ENCODE peak calls at places on chromosome 19, in six cellular contexts. D is WTC11, H is H1, G is A549, E is HepG2, R is endothelial cell of umbilical vein. A is an unnamed sample.

GRCh38 chr19:41241859-41242258 is 22.3 kb upstream of the HNRNPUL1 start:
- DNase-seq in G (no peak), D (no peak), R (no peak), E (no peak), H (no peak), A (no peak)

GRCh38 chr19:14814982-14815381 is 20.0 kb downstream of the OR7A5 start:
- DNase-seq in D (no peak), E (no peak), G (no peak), H (no peak), R (no peak), A (no peak)

GRCh38 chr19:41903161-41903953 is 20.4 kb downstream of the ARHGEF1 start:
- DNase-seq in G (no peak), D (no peak), H (no peak), R (no peak), E (no peak), A (no peak)

GRCh38 chr19:1465191-1466016 is 13.6 kb downstream of the C19orf25 start:
- DNase-seq in G (no peak), E (no peak), H (no peak), R (peak), D (peak), A (no peak)

GRCh38 chr19:7199613-7200533 is 94.3 kb downstream of the INSR start:
- DNase-seq in E (peak), R (no peak), H (no peak), D (no peak), G (peak), A (no peak)

GRCh38 chr19:6221220-6221877 is 58.4 kb downstream of the MLLT1 start:
- DNase-seq in R (no peak), E (no peak), D (no peak), G (no peak), H (no peak), A (no peak)

GRCh38 chr19:42412223-42412622 is 15.0 kb downstream of the LIPE start:
- DNase-seq in H (no peak), D (peak), E (no peak), G (no peak), R (no peak), A (no peak)

GRCh38 chr19:58450836-58451357 is 525 bp upstream of the ZNF324B start:
- DNase-seq in R (peak), G (peak), E (no peak), D (no peak), H (no peak), A (no peak)

GRCh38 chr19:45103625-45104319 is 10.8 kb downstream of the PPP1R37 start:
- DNase-seq in E (peak), D (no peak), R (no peak), H (no peak), G (no peak), A (no peak)

GRCh38 chr19:48530044-48530720 is 18.5 kb upstream of the LMTK3 start:
- DNase-seq in H (no peak), G (no peak), E (no peak), D (no peak), R (no peak), A (no peak)

GRCh38 chr19:58361900-58362271 is 665 bp downstream of the ZNF497 start:
- DNase-seq in E (peak), D (no peak), G (peak), R (no peak), H (no peak), A (peak)

GRCh38 chr19:18760440-18761383 is 30.4 kb downstream of the COMP start:
- DNase-seq in R (no peak), D (no peak), E (no peak), H (no peak), G (no peak), A (no peak)

GRCh38 chr19:33606556-33606955 is 15.2 kb upstream of the CHST8 start:
- DNase-seq in G (no peak), E (no peak), D (no peak), H (no peak), R (no peak), A (no peak)

GRCh38 chr19:6032381-6032780 is 54.4 kb upstream of the RANBP3 start:
- DNase-seq in E (no peak), H (no peak), R (no peak), D (no peak), G (no peak), A (no peak)

GRCh38 chr19:43641333-43641732 is 1.7 kb upstream of the CADM4 start:
- DNase-seq in H (no peak), D (no peak), R (no peak), E (no peak), G (no peak), A (no peak)

GRCh38 chr19:46221981-46222610 is 7.4 kb upstream of the IGFL1 start:
- DNase-seq in G (peak), R (no peak), H (no peak), D (peak), E (no peak), A (no peak)
- TF ChIP-seq JUN in G (peak), R (no peak), H (no peak), D (no peak), E (no peak), A (no peak)

GRCh38 chr19:13717194-13717643 is 47.1 kb upstream of the MRI1 start:
- DNase-seq in H (no peak), D (no peak), G (no peak), R (no peak), E (no peak), A (peak)
- TF ChIP-seq JUN in H (no peak), D (no peak), G (no peak), R (no peak), E (no peak), A (peak)

GRCh38 chr19:2488942-2489731 is 13.2 kb downstream of the GADD45B start:
- DNase-seq in G (no peak), D (peak), H (no peak), E (no peak), R (peak), A (no peak)
- TF ChIP-seq JUN in G (no peak), D (no peak), H (no peak), E (no peak), R (no peak), A (no peak)

DNA sequence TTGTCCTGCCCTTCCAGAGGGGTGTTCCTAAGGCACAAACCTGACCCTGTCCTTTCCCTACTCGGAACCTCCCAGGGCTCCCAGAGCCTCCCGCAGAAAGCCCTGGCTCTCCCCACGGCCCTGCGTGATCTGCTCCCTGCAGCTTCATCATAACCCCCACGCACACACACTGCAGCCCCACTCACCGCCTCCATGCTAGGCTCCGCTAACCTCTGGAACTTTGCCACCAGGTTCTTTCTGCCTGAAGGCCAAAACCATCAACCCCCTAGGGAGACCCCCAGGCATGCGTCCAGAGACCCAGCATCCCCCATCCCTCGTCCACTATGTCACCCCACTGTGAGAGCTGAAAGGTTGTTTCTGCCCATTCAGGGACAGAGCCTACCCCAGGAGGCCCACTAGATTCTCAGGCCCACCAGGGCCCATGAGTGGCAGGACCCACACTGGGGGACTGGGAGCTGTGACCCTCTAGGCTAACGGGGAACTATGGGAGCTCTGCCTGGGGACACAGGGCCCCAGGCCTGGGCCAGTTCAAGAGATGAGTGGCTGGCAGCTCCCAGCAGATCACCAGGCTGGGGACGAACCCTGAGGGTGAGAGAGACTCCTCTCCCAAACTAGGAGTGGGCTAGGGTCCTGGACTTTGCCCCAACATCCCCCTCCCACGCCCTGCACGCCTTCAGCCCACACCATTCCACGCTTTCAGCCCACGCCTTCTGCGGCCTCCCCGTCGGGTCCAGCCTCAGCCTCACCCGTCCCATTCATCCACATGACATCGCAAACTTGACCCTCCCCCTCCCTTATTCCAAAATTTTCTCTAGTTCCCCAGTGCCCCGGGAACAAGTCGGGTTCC is 33.2 kb upstream of the PNMA8B start:
- DNase-seq in E (no peak), D (no peak), R (no peak), G (no peak), H (no peak), A (no peak)
- TF ChIP-seq JUN in E (no peak), D (no peak), R (no peak), G (no peak), H (no peak), A (no peak)

DNA sequence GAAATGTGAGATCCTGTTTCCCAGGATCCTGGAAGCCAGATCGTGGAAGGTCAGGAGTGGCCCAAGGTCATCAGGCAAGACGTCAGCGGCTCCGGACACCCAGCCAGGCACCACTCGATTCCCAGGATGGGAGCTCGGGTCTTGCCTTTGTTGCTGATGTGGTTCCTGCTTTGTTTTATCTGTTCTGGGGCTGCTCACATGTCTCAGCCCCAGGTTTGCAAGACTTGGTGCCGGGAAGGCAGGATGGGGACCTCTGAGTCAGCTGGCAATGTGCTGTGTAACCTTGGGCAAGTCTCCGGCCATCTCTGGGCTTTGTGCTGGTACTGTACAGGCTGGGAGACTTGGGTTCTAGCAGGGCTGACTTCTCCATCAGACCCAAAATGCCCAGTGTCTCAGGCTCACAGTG is 1.4 kb upstream of the FCHO1 start:
- DNase-seq in H (no peak), R (no peak), D (no peak), E (no peak), G (no peak), A (no peak)
- TF ChIP-seq JUN in H (no peak), R (no peak), D (no peak), E (no peak), G (no peak), A (no peak)

GRCh38 chr19:10270616-10271394 is at the start of gene ICAM1:
- DNase-seq in E (peak), H (no peak), G (no peak), R (peak), D (peak), A (peak)
- TF ChIP-seq JUN in E (no peak), H (no peak), G (no peak), R (no peak), D (no peak), A (no peak)

GRCh38 chr19:50332014-50332263 is 2.8 kb upstream of the KCNC3 start:
- DNase-seq in G (no peak), D (no peak), H (no peak), E (no peak), R (no peak), A (no peak)
- TF ChIP-seq JUN in G (no peak), D (no peak), H (no peak), E (no peak), R (no peak), A (no peak)

DNA sequence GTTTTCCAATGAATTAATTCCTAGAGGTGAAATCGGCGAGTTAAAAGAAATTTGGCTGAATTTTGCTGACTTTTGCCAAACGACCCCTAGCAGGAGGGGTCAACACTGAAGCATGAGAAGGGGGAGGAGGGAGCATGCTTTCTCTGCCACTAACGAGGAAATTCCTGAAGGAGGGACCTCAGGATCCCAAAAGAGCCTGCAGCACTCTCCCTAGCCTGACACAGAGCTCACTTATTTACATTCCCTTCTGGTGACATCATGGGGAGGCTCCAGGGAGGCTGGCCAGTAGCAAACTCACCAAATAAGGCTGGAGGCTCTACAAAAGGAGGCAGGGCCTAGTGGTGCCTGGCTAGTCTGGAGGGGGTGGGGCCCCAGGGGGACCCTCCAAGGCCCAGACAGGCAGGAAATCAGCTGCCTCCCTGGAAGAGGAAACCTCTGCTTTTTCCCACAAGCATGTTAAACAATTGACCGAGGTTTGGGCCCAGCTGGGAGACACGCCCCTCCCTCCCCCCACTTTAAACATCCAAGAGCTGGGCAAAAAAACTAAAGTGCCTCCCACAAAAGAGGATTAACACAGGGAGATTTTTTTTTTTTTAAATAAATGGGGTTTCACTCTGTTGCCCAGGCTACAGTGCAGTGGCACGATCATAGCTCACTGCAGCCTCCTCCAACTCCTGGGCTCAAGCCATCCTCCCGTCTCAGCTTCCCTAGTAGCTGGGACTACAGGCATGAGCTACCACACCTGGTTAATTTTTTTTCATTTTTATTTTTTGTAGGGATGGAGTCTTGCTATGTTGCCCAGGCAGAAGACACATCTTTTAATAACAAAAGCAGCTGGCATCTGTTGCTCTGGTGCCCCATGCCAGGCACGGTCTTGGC is 2.1 kb downstream of the DAPK3 start:
- DNase-seq in R (peak), G (peak), D (peak), E (peak), H (peak), A (peak)
- TF ChIP-seq JUN in R (peak), G (no peak), D (peak), E (peak), H (peak), A (peak)

DNA sequence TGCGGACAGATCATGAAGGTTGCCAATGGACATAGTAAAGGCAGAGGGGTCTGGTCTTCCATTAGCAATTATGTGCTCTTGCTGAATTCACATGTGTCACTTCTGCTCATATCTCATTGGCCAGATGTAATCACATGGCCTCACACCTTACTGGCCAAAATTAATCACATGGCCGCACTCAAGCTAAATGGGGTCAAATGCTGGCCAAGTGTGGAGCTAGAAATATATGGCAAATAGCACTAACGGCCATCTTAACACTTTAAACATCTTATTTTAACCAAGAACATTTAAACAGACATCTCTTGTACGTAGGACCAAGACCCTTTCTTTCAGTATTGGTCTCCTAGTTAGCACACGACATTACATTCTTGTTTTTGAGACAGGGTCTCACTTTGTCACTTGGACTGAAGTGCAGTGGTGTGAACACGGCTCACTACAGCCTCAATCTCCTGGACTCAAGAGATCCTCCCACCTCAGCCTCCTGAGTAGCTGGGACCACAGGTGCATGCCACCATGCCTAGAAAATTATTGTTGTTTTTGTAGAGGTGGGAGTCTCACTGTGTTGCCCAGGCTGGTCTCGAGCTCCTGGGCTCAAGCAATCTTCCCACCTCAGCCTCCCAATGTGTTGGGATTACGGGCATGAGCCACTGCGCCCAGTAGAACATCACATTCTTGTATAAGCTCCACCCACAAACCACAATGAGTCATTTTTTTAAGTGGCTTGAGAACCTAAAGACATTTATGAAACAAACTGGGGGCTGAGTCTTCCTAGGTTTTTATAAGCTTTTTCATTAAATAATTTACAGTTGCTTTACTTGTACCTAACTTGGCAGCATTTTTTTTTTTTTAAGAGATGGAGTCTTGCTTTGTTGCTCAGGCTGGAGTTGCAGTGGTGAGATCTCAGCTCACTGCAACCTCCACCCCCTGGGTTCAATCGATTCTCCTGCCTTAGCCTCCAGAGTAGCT is 2.9 kb upstream of the PTOV1 start:
- DNase-seq in D (no peak), E (no peak), H (no peak), R (no peak), G (no peak), A (peak)
- TF ChIP-seq JUN in D (no peak), E (no peak), H (no peak), R (no peak), G (no peak), A (no peak)

DNA sequence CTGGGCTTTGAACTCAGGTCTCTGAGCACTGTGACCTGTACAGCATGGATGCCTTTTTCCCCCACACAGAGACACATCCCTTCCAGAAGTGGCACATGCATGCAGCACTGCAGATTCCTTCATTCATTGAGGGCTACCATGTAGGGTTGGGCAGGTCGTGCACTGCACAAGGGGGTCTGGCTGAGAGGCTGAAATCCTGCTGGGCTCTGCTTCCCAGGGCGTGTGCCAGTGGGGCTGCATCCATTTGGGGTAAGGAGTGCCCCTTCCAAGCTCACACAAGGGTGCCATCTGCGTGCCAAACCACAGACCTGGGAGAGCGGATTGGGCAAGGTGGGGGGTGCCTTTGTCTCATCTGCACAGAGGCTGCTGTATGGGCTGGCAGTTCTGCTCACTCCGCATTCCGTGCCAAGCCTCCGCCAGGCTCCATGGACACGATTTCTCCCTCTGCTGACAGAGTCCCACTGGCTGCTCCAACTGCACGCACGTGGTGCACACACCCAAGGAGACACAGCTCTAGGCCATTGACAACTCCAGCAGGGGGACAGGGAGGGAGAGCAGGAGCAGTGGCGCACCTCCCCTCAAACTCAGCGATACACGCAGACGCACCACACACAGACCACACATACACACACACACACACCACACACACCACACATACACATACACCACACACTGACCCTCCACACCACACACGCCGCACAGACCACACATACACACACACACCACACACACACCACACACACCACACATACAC is 4.5 kb upstream of the SHISA7 start:
- DNase-seq in R (no peak), D (no peak), G (peak), E (no peak), H (no peak), A (no peak)
- TF ChIP-seq JUN in R (no peak), D (no peak), G (no peak), E (no peak), H (no peak), A (no peak)

A was measured in K562.